ENCODE peak calls at places on chromosomes 1 and 21, in seven cellular contexts. Q is fibroblast of lung; N is NCI-H2171 treated with DMSO at 0.1 percent for 48 hours; X is dermis microvascular lymphatic vessel endothelial cell; U is naive thymus-derived CD8-positive, alpha-beta T cell; T is IMR-90; P is endothelial cell. K is an unnamed sample.

GRCh38 chr1:246151796-246152434 is 355.2 kb downstream of the SMYD3 start:
- DNase-seq in Q (no peak), N (peak; percentile 28), T (peak; percentile 9), X (no peak), U (no peak), P (no peak), K (no peak)

GRCh38 chr1:226635456-226635941 is 86.9 kb downstream of the STUM start:
- DNase-seq in P (no peak), T (no peak), N (no peak), X (no peak), U (no peak), Q (no peak), K (no peak)

GRCh38 chr1:40802078-40803075 is 18.8 kb downstream of the KCNQ4 start:
- DNase-seq in X (peak; percentile 62), N (peak; percentile 43), P (peak; percentile 85), U (peak; percentile 84), Q (peak; percentile 67), T (peak; percentile 59), K (peak; percentile 85)

GRCh38 chr1:22826630-22827580 is 116.3 kb downstream of the EPHB2 start:
- DNase-seq in N (no peak), P (no peak), U (no peak), X (no peak), Q (no peak), T (no peak), K (no peak)

GRCh38 chr1:229768232-229768631 is 142.2 kb downstream of the URB2 start:
- DNase-seq in P (no peak), T (no peak), Q (no peak), N (peak; percentile 80), X (no peak), U (no peak), K (no peak)

GRCh38 chr1:7315946-7316345 is 455.1 kb upstream of the VAMP3 start:
- DNase-seq in T (no peak), X (no peak), N (no peak), U (no peak), Q (no peak), P (no peak), K (no peak)

GRCh38 chr1:12548279-12549105 is 69.5 kb downstream of the DHRS3 start:
- DNase-seq in T (no peak), N (no peak), U (no peak), X (no peak), P (no peak), Q (no peak), K (peak; percentile 59)

GRCh38 chr1:25619101-25619890 is 2.7 kb downstream of the MAN1C1 start:
- DNase-seq in X (no peak), Q (peak; percentile 24), U (peak; percentile 63), P (peak; percentile 85), N (peak; percentile 39), T (peak; percentile 14), K (no peak)

GRCh38 chr1:59871746-59872145 is 54.8 kb downstream of the CYP2J2 start:
- DNase-seq in U (no peak), N (no peak), X (no peak), P (no peak), Q (no peak), T (no peak), K (no peak)

GRCh38 chr1:41381691-41382530 is 20.7 kb downstream of the FOXO6 start:
- DNase-seq in T (no peak), U (peak; percentile 43), X (no peak), Q (peak; percentile 35), P (no peak), N (no peak), K (no peak)

GRCh38 chr1:33370286-33370685 is 49.4 kb upstream of the A3GALT2 start:
- DNase-seq in U (no peak), X (no peak), P (no peak), T (peak; percentile 77), N (peak; percentile 56), Q (peak; percentile 81), K (no peak)

GRCh38 chr1:35379317-35380000 is 111.0 kb downstream of the ZMYM4 start:
- DNase-seq in T (no peak), Q (no peak), X (no peak), P (no peak), U (no peak), N (no peak), K (no peak)

GRCh38 chr1:90413519-90413918 is 303.6 kb downstream of the BARHL2 start:
- DNase-seq in N (no peak), Q (no peak), U (no peak), P (no peak), X (no peak), T (no peak), K (no peak)

GRCh38 chr1:209389258-209389657 is 194.3 kb upstream of the CAMK1G start:
- DNase-seq in Q (peak; percentile 67), N (no peak), P (no peak), U (no peak), T (peak; percentile 94), X (no peak), K (peak; percentile 64)

GRCh38 chr21:14742119-14742518 is 196.0 kb upstream of the SAMSN1 start:
- DNase-seq in P (no peak), N (no peak), U (no peak), Q (no peak), X (no peak), T (no peak), K (no peak)

GRCh38 chr1:107935396-107936064 is 29.4 kb downstream of the VAV3 start:
- DNase-seq in T (no peak), P (no peak), Q (no peak), U (no peak), X (no peak), N (no peak), K (no peak)

GRCh38 chr21:37166733-37167132 is 93.7 kb downstream of the TTC3 start:
- DNase-seq in P (no peak), U (peak; percentile 12), Q (no peak), N (peak; percentile 61), X (peak; percentile 17), T (no peak), K (no peak)

GRCh38 chr21:46295996-46296752 is 10.0 kb downstream of the YBEY start:
- DNase-seq in X (peak; percentile 47), U (peak; percentile 55), Q (peak; percentile 76), N (no peak), T (peak; percentile 32), P (no peak), K (no peak)

GRCh38 chr1:110455151-110455550 is 4.2 kb downstream of the PROK1 start:
- DNase-seq in P (peak; percentile 40), Q (no peak), X (no peak), N (no peak), U (no peak), T (no peak), K (no peak)

GRCh38 chr1:153355445-153356071 is 2.1 kb upstream of the S100A9 start:
- DNase-seq in N (peak; percentile 76), U (peak; percentile 44), T (peak; percentile 31), X (peak; percentile 40), Q (peak; percentile 50), P (peak; percentile 65), K (no peak)

GRCh38 chr1:29455781-29456180 is 219.5 kb downstream of the PTPRU start:
- DNase-seq in N (no peak), Q (no peak), U (no peak), T (no peak), X (no peak), P (no peak), K (no peak)